ENCODE peak calls at places on chromosome 12, in seven cellular contexts. W is fibroblast of mammary gland, L is kidney epithelial cell, R is heart left ventricle, D is choroid plexus epithelial cell, V is stomach, Y is spleen. I is an unnamed sample.

GRCh38 chr12:30754383-30754749 is 385 bp downstream of the CAPRIN2 start:
- DNase-seq in W (no peak), L (no peak), R (no peak), D (no peak), V (no peak), Y (no peak), I (no peak)

GRCh38 chr12:64598831-64599230 is 11.5 kb upstream of the RASSF3 start:
- DNase-seq in W (no peak), L (no peak), R (no peak), D (no peak), V (no peak), Y (no peak), I (no peak)

GRCh38 chr12:726281-727140 is 25.9 kb upstream of the WNK1 start:
- DNase-seq in W (peak), L (no peak), R (no peak), D (peak), V (no peak), Y (no peak), I (peak)

GRCh38 chr12:2633176-2633824 is 161.5 kb upstream of the FKBP4 start:
- DNase-seq in W (no peak), L (no peak), R (no peak), D (no peak), V (no peak), Y (peak), I (no peak)

GRCh38 chr12:18751866-18752265 is 13.9 kb downstream of the CAPZA3 start:
- DNase-seq in W (no peak), L (no peak), R (no peak), D (no peak), V (no peak), Y (no peak), I (no peak)

GRCh38 chr12:3834774-3835173 is 38.4 kb downstream of the PARP11 start:
- DNase-seq in W (no peak), L (no peak), R (no peak), D (peak), V (no peak), Y (no peak), I (no peak)

GRCh38 chr12:8662592-8662991 is at the start of gene MFAP5:
- DNase-seq in W (peak), L (no peak), R (peak), D (no peak), V (no peak), Y (no peak), I (no peak)

GRCh38 chr12:110004598-110004997 is 5.4 kb downstream of the ANKRD13A start:
- DNase-seq in W (no peak), L (no peak), R (no peak), D (no peak), V (no peak), Y (no peak), I (no peak)

GRCh38 chr12:128871516-128871892 is 18.2 kb downstream of the GLT1D1 start:
- DNase-seq in W (no peak), L (no peak), R (no peak), D (no peak), V (no peak), Y (no peak), I (no peak)

GRCh38 chr12:1463073-1463905 is 131.1 kb downstream of the FBXL14 start:
- DNase-seq in W (no peak), L (no peak), R (no peak), D (no peak), V (no peak), Y (no peak), I (no peak)

GRCh38 chr12:52043386-52044212 is 7.6 kb upstream of the NR4A1 start:
- DNase-seq in W (peak), L (no peak), R (peak), D (no peak), V (no peak), Y (no peak), I (no peak)

GRCh38 chr12:54996235-54996634 is 11.7 kb upstream of the TESPA1 start:
- DNase-seq in W (no peak), L (no peak), R (no peak), D (no peak), V (no peak), Y (no peak), I (no peak)

GRCh38 chr12:68200854-68201253 is 24.8 kb downstream of the IL26 start:
- DNase-seq in W (no peak), L (no peak), R (no peak), D (peak), V (no peak), Y (no peak), I (no peak)

DNA sequence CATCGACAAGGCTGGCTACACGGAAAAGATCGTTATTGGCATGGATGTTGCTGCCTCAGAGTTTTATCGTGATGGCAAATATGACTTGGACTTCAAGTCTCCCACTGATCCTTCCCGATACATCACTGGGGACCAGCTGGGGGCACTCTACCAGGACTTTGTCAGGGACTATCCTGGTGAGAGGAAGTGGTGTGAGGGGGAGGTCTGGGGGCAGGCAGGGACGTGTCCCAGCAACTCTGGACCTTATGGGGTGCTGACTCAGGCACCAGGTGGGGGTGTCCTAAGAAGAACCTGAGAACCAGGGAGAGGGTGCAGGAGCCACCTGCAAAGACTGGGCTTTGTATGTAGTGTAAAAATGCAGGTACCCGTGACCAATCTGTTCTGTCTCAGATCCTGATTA is 5.2 kb downstream of the ENO2 start:
- DNase-seq in W (no peak), L (no peak), R (no peak), D (no peak), V (no peak), Y (peak), I (no peak)
- TF ChIP-seq CTCF in W (no peak), L (no peak), R (no peak), D (peak), V (no peak), Y (no peak), I (peak)

DNA sequence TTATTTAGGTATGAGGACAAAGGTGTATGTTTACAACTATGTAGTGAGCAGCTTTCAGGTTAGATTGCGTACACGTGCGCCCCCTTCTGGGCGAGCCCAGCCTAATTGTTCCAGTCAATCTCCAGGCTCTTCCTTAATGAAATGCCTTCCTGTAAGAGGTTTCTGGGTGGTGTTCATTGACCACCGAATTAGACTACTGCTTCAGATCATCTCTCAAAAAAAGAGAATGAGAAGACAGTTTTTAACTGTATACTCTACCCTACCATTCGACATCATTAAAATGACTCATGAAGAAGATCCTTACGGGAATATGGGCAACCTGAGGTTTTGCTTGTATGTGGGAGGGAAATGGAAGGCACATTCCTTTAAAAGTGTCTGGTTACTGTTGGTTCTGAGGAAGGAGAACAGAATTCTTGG is 2.1 kb downstream of the LUM start:
- DNase-seq in W (peak), L (no peak), R (peak), D (peak), V (peak), Y (no peak), I (no peak)
- H3K4me3 ChIP-seq in W (peak), L (no peak), R (no peak), D (peak), V (no peak), Y (no peak), I (no peak)

DNA sequence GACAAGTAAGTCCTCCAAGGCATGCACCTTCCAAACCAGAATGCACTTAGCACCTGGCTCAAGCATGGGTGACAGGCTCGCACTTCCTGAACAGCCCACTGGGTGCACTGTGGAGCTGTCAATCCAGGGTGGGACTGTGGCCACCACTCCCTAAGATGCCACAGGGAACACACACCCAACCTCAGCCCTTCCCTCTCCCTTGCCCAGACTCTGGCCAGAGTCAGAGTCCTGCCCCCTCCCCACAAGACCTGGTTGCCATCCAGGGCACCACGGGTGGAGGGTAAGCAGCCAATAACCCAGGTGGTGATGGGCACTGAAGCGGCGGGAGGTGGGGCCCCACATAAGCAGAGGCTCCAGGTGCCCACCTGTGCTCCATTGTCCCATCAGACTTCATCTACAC is 160.6 kb downstream of the MYRFL start:
- DNase-seq in W (no peak), L (no peak), R (no peak), D (peak), V (no peak), Y (no peak), I (no peak)
- TF ChIP-seq CTCF in W (peak), L (peak), R (no peak), D (peak), V (no peak), Y (no peak), I (peak)

DNA sequence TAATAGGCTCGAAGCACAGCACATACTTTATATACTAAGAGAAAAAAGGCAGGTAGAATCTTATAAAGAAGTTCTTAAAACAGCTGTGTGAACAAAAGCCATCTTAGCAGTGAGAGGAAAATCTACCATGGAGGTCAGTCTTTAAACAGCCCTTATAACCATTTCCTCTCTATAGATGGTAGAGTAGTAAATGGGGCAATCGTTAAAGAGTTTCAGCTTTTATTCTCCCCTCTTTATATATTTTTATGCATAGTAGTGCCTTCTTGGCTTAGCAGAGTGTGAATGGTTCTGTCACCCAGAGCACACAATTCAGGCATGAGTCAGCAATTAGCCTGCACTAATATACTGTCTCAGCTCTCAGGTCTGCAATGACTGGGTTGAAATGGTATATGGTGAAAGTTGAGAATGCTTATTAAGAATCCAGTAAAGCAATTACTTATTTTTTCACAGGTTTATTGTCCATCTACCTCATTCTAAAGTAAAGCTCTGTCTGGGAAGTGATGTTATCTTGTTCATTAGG is 305.0 kb downstream of the NELL2 start:
- DNase-seq in W (no peak), L (no peak), R (no peak), D (no peak), V (no peak), Y (no peak), I (no peak)
- H3K4me3 ChIP-seq in W (no peak), L (no peak), R (no peak), D (no peak), V (no peak), Y (no peak), I (no peak)

GRCh38 chr12:63095369-63095967 is 55.5 kb downstream of the AVPR1A start:
- DNase-seq in W (no peak), L (no peak), R (no peak), D (no peak), V (no peak), Y (no peak), I (no peak)

GRCh38 chr12:63093084-63093483 is 57.9 kb downstream of the AVPR1A start:
- DNase-seq in W (no peak), L (no peak), R (no peak), D (no peak), V (no peak), Y (no peak), I (no peak)

GRCh38 chr12:63093711-63094110 is 57.3 kb downstream of the AVPR1A start:
- DNase-seq in W (no peak), L (no peak), R (no peak), D (no peak), V (no peak), Y (no peak), I (no peak)

GRCh38 chr12:63103489-63104131 is 47.4 kb downstream of the AVPR1A start:
- DNase-seq in W (peak), L (no peak), R (no peak), D (peak), V (no peak), Y (no peak), I (no peak)

GRCh38 chr12:63098851-63099250 is 52.1 kb downstream of the AVPR1A start:
- DNase-seq in W (no peak), L (no peak), R (no peak), D (peak), V (no peak), Y (no peak), I (no peak)
- TF ChIP-seq CTCF in W (no peak), L (peak), R (no peak), D (peak), V (no peak), Y (no peak), I (peak)

DNA sequence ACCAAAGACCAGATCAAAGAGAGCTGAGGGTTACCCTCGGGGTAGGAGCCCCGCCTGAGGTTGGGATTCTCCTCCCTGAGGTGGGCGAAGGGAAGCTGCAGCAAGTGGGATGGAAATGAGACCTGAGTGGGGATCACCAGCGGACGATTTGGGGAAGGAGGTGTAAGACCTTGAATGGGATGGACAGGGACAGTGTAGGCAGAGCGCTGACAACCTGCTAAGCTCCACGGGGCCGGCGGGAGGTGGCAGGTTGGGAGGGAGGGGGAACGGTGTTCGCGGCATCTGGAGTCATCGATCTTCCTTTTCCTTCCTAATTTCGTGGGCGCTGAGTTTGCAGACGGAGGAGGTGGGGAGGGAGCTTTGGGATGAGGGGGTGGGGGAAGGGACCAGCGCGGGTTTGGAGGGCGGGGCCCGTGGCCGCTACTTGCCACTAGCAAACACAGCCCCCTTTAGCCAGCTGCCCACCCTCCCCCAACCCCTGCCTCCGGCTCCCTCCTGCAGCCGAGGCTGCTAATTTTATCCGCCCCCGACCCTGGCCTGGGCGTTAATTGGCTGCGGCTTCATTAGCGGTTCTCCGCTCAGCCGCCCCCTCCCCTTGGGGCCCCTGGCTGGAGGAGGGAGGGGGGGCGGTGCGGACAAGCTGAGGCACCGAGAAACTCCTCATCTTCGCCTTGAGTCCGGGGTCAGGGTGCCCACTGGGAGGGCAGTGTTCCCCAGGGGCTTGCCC is 2.8 kb upstream of the SHMT2 start:
- DNase-seq in W (no peak), L (no peak), R (no peak), D (no peak), V (no peak), Y (peak), I (no peak)
- H3K4me3 ChIP-seq in W (peak), L (no peak), R (peak), D (peak), V (no peak), Y (peak), I (no peak)

DNA sequence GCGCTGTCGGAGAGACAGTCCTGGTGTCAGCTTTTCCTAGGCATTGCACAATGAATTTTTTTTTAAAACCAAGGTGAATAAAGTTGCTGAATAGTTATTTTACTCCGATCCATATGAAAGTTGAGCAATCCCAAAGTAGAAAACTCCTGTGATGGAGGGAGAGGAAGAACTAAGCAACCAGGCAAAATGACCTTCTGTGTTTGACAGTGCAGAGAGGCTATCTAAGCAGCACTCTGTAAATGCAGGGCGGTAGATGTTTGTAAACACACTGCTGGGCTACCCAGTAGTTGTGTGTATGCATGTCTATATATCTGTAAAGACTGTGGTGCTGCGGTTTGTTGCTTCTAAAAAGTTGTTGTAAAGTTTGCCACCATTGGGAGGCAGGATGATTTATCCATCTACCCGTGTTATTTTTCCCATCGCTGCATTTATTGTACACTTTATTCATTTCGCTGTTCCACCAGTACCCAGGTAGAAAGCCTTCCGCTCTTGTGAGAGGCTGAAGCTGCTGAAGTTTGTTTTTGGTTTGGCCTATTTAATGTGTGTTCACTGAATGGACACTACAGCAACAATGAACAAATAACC is 1.3 kb downstream of the ETV6 start:
- DNase-seq in W (peak), L (no peak), R (no peak), D (peak), V (no peak), Y (no peak), I (no peak)
- TF ChIP-seq CTCF in W (no peak), L (no peak), R (peak), D (peak), V (no peak), Y (no peak), I (peak)

GRCh38 chr12:53643232-53643992 is 17.2 kb upstream of the ATF7 start:
- DNase-seq in W (no peak), L (no peak), R (no peak), D (no peak), V (no peak), Y (no peak), I (no peak)

GRCh38 chr12:53645191-53645590 is 19.0 kb upstream of the ATF7 start:
- DNase-seq in W (no peak), L (no peak), R (no peak), D (no peak), V (no peak), Y (no peak), I (no peak)

DNA sequence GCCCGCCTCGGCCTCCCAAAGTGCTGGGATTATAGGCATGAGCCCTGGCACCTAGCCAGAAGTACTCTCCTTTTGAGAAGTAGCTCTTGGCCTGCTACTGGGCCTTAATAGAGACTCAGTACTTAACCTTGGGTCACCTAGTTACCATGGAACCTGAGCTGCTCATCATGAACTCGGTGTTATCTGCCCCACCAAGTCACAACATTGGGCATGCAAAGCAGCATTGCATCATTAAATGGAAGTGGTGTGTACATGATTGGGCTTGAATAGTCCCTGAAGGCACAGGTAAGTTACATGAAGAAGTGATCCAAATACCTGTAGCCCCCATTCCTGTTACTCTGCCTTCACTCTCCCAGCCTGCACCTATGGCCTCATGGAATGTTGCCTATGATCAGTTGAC is 18.0 kb upstream of the ATF7 start:
- DNase-seq in W (no peak), L (no peak), R (no peak), D (no peak), V (no peak), Y (no peak), I (no peak)
- H3K4me3 ChIP-seq in W (no peak), L (no peak), R (no peak), D (no peak), V (no peak), Y (no peak), I (no peak)

I was measured in epithelial cell of proximal tubule.